ENCODE peak calls at places on chromosomes 3 and 15, in four cellular contexts. V is neuronal stem cell, U is H1, Z is mesenchymal stem cell. E is an unnamed sample.
A peak's percentile ranks its signal among the peaks of the same experiment; 100 is the strongest.

GRCh38 chr3:149378420-149379388 is 1.3 kb upstream of the TM4SF1 start:
- DNase-seq in V (no peak), U (no peak), Z (no peak), E (no peak)

GRCh38 chr15:36479200-36479896 is 100.1 kb upstream of the CDIN1 start:
- DNase-seq in V (no peak), U (no peak), Z (peak; percentile 63), E (no peak)

GRCh38 chr3:134978658-134979057 is 183.6 kb downstream of the EPHB1 start:
- DNase-seq in V (no peak), U (no peak), Z (no peak), E (no peak)

GRCh38 chr3:11739123-11739522 is 95.4 kb upstream of the VGLL4 start:
- DNase-seq in V (no peak), U (no peak), Z (no peak), E (peak; percentile 73)

GRCh38 chr15:62219799-62220198 is 54.7 kb upstream of the C2CD4B start:
- DNase-seq in V (no peak), U (no peak), Z (no peak), E (no peak)

GRCh38 chr15:69526086-69526485 is 73.5 kb downstream of the RPLP1 start:
- DNase-seq in V (no peak), U (no peak), Z (no peak), E (no peak)

GRCh38 chr15:58026051-58026450 is 39.5 kb downstream of the ALDH1A2 start:
- DNase-seq in V (no peak), U (no peak), Z (no peak), E (no peak)

GRCh38 chr3:62007036-62007435 is 366.3 kb downstream of the FEZF2 start:
- DNase-seq in V (no peak), U (no peak), Z (no peak), E (no peak)

GRCh38 chr15:87874896-87875661 is 381.5 kb downstream of the NTRK3 start:
- DNase-seq in V (peak; percentile 41), U (no peak), Z (peak; percentile 62), E (no peak)

DNA sequence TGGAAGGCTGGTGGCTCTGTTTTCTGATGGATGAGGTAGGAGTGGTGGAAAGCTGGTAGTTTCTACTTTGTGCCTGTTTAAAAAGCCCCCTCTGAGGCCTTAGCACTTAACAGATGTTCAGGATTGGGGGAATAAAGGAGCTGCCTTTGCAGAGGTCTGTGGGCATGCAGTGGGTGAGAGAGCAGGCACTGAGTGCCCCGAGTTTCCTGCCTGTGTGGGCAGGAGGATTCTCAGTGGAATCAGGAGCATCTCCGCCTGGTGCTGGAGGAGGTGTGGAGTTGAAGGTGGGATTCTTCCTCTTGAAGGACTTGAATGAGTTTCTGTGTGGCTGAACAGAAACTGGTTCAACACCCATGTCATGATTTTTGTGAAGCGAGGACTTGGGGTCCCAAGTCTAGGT is 74.3 kb downstream of the IGF1R start:
- DNase-seq in V (no peak), U (no peak), Z (no peak), E (no peak)
- H3K4me3 ChIP-seq in V (no peak overlapping the region), U (no peak overlapping the region), Z (no peak overlapping the region), E (peak overlapping the region; percentile 25)

GRCh38 chr3:41198950-41199865 is at the start of gene CTNNB1:
- DNase-seq in V (peak; percentile 96), U (peak; percentile 70), Z (peak; percentile 95), E (peak; percentile 86)
- H2BK12ac ChIP-seq in V (peak within 1 kb of the TSS; percentile 22), U (no peak within 1 kb of the TSS), Z (peak within 1 kb of the TSS; percentile 90), E (peak within 1 kb of the TSS; percentile 91)

GRCh38 chr3:58071480-58071971 is 63.3 kb downstream of the FLNB start:
- DNase-seq in V (no peak), U (no peak), Z (no peak), E (peak; percentile 70)
- H3K14ac ChIP-seq in V (no peak overlapping the region), U (no peak overlapping the region), Z (no peak overlapping the region), E (no peak overlapping the region)

GRCh38 chr3:191761906-191762305 is 300.9 kb downstream of the PYDC2 start:
- DNase-seq in V (no peak), U (no peak), Z (no peak), E (no peak)

GRCh38 chr3:191768421-191768820 is 307.5 kb downstream of the PYDC2 start:
- DNase-seq in V (no peak), U (no peak), Z (no peak), E (peak; percentile 5)

DNA sequence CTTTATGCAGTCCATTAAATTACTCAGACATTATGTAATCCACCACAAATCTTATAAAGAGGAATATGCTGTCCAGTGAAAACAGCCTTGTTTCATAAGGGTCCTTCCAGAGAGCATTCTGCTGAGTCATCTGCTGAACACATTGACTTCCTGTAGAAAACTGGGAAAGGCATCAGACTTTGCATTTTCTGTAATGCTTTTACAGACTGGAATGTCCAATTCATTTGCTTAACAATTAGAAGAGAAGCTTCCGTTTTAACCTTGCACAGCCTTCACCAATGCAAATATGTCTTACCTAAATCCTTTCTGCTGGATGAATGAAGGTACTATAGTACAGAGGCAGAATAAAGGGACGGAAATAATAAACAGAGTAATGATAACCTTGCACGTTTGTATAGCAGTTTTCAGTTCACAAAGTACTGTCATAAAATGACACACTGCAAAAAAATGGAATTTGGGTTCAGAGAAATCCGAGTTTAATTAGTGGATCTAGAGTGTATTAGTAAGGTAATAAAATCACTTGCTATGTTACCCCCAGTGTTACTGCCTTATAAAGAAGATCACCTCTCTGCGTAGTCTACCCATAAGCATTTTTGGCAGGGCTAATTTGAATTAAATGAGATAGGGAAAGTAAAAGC is 301.5 kb downstream of the PYDC2 start:
- DNase-seq in V (no peak), U (no peak), Z (peak; percentile 81), E (no peak)
- H3K4me3 ChIP-seq in V (no peak overlapping the region), U (no peak overlapping the region), Z (no peak overlapping the region), E (no peak overlapping the region)

GRCh38 chr3:24046214-24046613 is 101.1 kb downstream of the NR1D2 start:
- DNase-seq in V (no peak), U (no peak), Z (no peak), E (no peak)

GRCh38 chr3:24042879-24043567 is 97.9 kb downstream of the NR1D2 start:
- DNase-seq in V (no peak), U (no peak), Z (peak; percentile 19), E (peak; percentile 87)

GRCh38 chr3:24047513-24047912 is 102.4 kb downstream of the NR1D2 start:
- DNase-seq in V (no peak), U (no peak), Z (no peak), E (no peak)

GRCh38 chr3:24042174-24042878 is 97.2 kb downstream of the NR1D2 start:
- DNase-seq in V (no peak), U (no peak), Z (peak; percentile 22), E (no peak)

DNA sequence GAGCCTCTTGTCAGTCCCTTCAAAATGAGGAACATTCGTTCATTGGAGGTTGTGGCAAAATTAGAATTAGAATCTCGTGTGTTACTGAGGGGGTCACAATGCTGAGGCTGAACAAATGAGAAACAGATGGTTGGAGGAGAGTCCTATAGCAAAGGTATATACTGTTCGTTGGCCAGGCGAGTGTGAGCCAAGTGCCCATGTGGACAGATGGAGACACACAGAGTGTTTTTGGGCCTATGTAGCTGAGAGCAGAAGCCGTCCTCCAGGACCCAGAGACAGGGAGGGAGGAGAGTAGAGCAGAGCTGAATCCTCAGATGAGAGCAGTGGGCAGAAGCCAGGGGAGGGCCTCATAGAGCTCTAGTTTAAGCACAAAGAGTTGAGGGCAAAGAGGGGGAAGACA is 98.9 kb downstream of the NR1D2 start:
- DNase-seq in V (no peak), U (no peak), Z (no peak), E (no peak)
- H2BK12ac ChIP-seq in V (no peak overlapping the region), U (no peak overlapping the region), Z (no peak overlapping the region), E (no peak overlapping the region)

GRCh38 chr3:66468016-66468735 is 32.6 kb downstream of the LRIG1 start:
- DNase-seq in V (no peak), U (no peak), Z (peak; percentile 60), E (no peak)
- H3K14ac ChIP-seq in V (no peak overlapping the region), U (no peak overlapping the region), Z (no peak overlapping the region), E (no peak overlapping the region)

DNA sequence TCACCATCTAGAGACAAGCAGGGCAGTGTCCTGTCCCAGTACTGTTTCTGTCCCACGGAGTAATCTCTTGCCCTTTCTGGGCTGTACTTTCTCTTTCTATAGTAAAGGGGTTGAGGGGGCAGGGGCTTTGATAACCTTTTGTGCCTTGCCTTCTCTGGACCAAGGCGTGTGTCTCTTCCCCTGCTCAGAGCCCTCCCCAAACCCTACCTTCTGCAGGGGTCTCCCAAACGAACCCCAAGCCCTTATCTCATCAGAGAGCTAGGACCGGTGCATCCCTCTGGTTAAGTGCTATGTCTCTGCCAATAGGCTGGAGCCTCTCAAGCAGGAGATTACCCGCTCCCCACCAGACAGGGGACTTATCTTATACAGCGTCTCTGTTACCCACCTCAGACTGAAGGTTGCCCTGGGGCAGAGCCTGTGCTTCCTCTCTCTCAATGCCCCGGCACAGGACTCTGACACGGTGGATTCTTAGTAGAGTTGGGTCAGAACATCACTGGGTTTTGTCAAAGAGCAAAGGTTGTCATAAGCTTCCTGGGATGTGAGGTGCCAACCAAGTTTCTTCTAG is 2.9 kb downstream of the PLEKHO2 start:
- DNase-seq in V (no peak), U (no peak), Z (no peak), E (no peak)
- H3K4me3 ChIP-seq in V (no peak overlapping the region), U (no peak overlapping the region), Z (no peak overlapping the region), E (no peak overlapping the region)

GRCh38 chr3:48472673-48472922 is 26.1 kb downstream of the ATRIP start:
- DNase-seq in V (no peak), U (peak; percentile 25), Z (no peak), E (peak; percentile 73)
- H2BK12ac ChIP-seq in V (peak overlapping the region; percentile 78), U (peak overlapping the region; percentile 100), Z (peak overlapping the region; percentile 12), E (peak overlapping the region; percentile 39)

DNA sequence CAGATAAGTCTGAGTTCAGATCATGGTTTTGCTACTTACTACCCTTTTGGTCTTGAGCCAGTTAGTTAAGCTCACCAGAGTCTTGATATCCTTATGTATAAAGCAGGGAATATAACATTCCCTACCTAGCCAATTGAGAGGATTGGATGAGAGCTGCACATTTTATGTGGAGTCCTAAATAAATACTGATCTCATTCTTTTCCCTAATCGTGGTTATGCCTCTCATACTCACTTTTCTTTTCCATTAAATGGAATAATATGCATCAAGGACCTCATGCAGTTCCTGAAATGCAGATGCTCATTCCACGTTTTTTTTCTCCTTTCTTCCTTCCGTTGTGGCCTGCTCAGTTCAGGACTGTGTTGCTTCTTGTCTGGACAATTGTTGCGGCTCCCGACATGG is 90.1 kb downstream of the NFKBIZ start:
- DNase-seq in V (no peak), U (no peak), Z (no peak), E (no peak)
- H3K14ac ChIP-seq in V (no peak overlapping the region), U (no peak overlapping the region), Z (no peak overlapping the region), E (peak overlapping the region; percentile 77)

E was measured in trophoblast cell.